ENCODE peak calls at places on chromosomes 13 and 19, in five cellular contexts. P is NCI-H774, R is fibroblast of pulmonary artery, M is ELR, V is HT1080. S is an unnamed sample.

GRCh38 chr19:41606215-41606837 is 20.5 kb downstream of the CEACAM4 start:
- DNase-seq in V (no peak), M (no peak), P (no peak), R (no peak), S (no peak)

GRCh38 chr19:45279587-45280192 is 28.6 kb downstream of the MARK4 start:
- DNase-seq in R (no peak), M (no peak), V (no peak), P (no peak), S (no peak)

GRCh38 chr19:5805465-5806132 is 732 bp downstream of the NRTN start:
- DNase-seq in M (peak; percentile 67), R (peak; percentile 36), V (no peak), P (peak; percentile 50), S (no peak)

GRCh38 chr13:40161931-40162330 is 504.5 kb downstream of the FOXO1 start:
- DNase-seq in P (no peak), M (no peak), V (no peak), R (no peak), S (no peak)

GRCh38 chr19:38664503-38665211 is 17.2 kb downstream of the ACTN4 start:
- DNase-seq in M (no peak), R (no peak), P (no peak), V (no peak), S (peak; percentile 60)

GRCh38 chr19:17560205-17560595 is 4.8 kb downstream of the COLGALT1 start:
- DNase-seq in V (no peak), M (peak; percentile 99), P (no peak), R (peak; percentile 98), S (peak; percentile 92)

GRCh38 chr19:36850646-36851442 is at the start of gene ZNF345:
- DNase-seq in R (peak; percentile 97), P (peak; percentile 90), M (peak; percentile 96), V (peak; percentile 83), S (peak; percentile 84)

GRCh38 chr13:51416107-51416506 is 36.7 kb downstream of the INTS6 start:
- DNase-seq in V (no peak), M (no peak), P (no peak), R (no peak), S (no peak)

GRCh38 chr13:107322228-107322627 is 754.3 kb upstream of the ARGLU1 start:
- DNase-seq in V (peak; percentile 8), M (no peak), R (no peak), P (peak; percentile 46), S (no peak)

GRCh38 chr13:59545007-59545406 is 618.7 kb downstream of the DIAPH3 start:
- DNase-seq in R (no peak), M (no peak), P (no peak), V (peak; percentile 17), S (no peak)

S was measured in CD14-positive monocyte.